ENCODE peak calls at places on chromosomes 6 and 20, in nine cellular contexts. One of them, this sample, is unnamed.

GRCh38 chr6:77440206-77440976 is 22.9 kb downstream of the HTR1B start:
- DNase-seq in GM20000: no peak
- DNase-seq in nephron progenitor cell: no peak
- DNase-seq in activated T-helper 9 cell treated with anti-CD3 and anti-CD28 coated beads, Interleukin-2, amount 50 U/mL, for 16 hours: no peak
- DNase-seq in mammary epithelial cell: no peak
- DNase-seq in astrocyte of the hippocampus: no peak
- DNase-seq in dorsolateral prefrontal cortex: no peak
- DNase-seq in activated gamma-delta T cell treated with Interleukin-2 at 50 U/mL for 16 hours: no peak
- DNase-seq in AG09309: no peak
- DNase-seq in this sample: no peak

GRCh38 chr6:10613077-10613476 is 81.3 kb downstream of the C6orf52 start:
- DNase-seq in mammary epithelial cell: no peak
- DNase-seq in nephron progenitor cell: no peak
- DNase-seq in activated gamma-delta T cell treated with Interleukin-2 at 50 U/mL for 16 hours: no peak
- DNase-seq in dorsolateral prefrontal cortex: no peak
- DNase-seq in astrocyte of the hippocampus: peak
- DNase-seq in GM20000: no peak
- DNase-seq in AG09309: no peak
- DNase-seq in activated T-helper 9 cell treated with anti-CD3 and anti-CD28 coated beads, Interleukin-2, amount 50 U/mL, for 16 hours: no peak
- DNase-seq in this sample: no peak

GRCh38 chr6:1781152-1781848 is 171.6 kb downstream of the FOXC1 start:
- DNase-seq in nephron progenitor cell: no peak
- DNase-seq in AG09309: no peak
- DNase-seq in astrocyte of the hippocampus: no peak
- DNase-seq in activated gamma-delta T cell treated with Interleukin-2 at 50 U/mL for 16 hours: no peak
- DNase-seq in activated T-helper 9 cell treated with anti-CD3 and anti-CD28 coated beads, Interleukin-2, amount 50 U/mL, for 16 hours: no peak
- DNase-seq in GM20000: no peak
- DNase-seq in mammary epithelial cell: no peak
- DNase-seq in dorsolateral prefrontal cortex: no peak
- DNase-seq in this sample: no peak

GRCh38 chr6:21840428-21840827 is 246.9 kb downstream of the SOX4 start:
- DNase-seq in activated gamma-delta T cell treated with Interleukin-2 at 50 U/mL for 16 hours: no peak
- DNase-seq in nephron progenitor cell: no peak
- DNase-seq in astrocyte of the hippocampus: no peak
- DNase-seq in dorsolateral prefrontal cortex: no peak
- DNase-seq in mammary epithelial cell: peak
- DNase-seq in GM20000: no peak
- DNase-seq in AG09309: no peak
- DNase-seq in activated T-helper 9 cell treated with anti-CD3 and anti-CD28 coated beads, Interleukin-2, amount 50 U/mL, for 16 hours: no peak
- DNase-seq in this sample: no peak

GRCh38 chr20:19074828-19075516 is 137.5 kb upstream of the SLC24A3 start:
- DNase-seq in GM20000: peak
- DNase-seq in activated T-helper 9 cell treated with anti-CD3 and anti-CD28 coated beads, Interleukin-2, amount 50 U/mL, for 16 hours: no peak
- DNase-seq in activated gamma-delta T cell treated with Interleukin-2 at 50 U/mL for 16 hours: peak
- DNase-seq in AG09309: no peak
- DNase-seq in nephron progenitor cell: no peak
- DNase-seq in dorsolateral prefrontal cortex: no peak
- DNase-seq in astrocyte of the hippocampus: no peak
- DNase-seq in mammary epithelial cell: no peak
- DNase-seq in this sample: peak

GRCh38 chr6:19691465-19692167 is 145.6 kb upstream of the ID4 start:
- DNase-seq in mammary epithelial cell: no peak
- DNase-seq in astrocyte of the hippocampus: peak
- DNase-seq in dorsolateral prefrontal cortex: peak
- DNase-seq in activated gamma-delta T cell treated with Interleukin-2 at 50 U/mL for 16 hours: no peak
- DNase-seq in activated T-helper 9 cell treated with anti-CD3 and anti-CD28 coated beads, Interleukin-2, amount 50 U/mL, for 16 hours: no peak
- DNase-seq in nephron progenitor cell: peak
- DNase-seq in GM20000: no peak
- DNase-seq in AG09309: no peak
- DNase-seq in this sample: no peak

GRCh38 chr6:155676346-155676745 is 220.7 kb upstream of the NOX3 start:
- DNase-seq in GM20000: no peak
- DNase-seq in activated gamma-delta T cell treated with Interleukin-2 at 50 U/mL for 16 hours: no peak
- DNase-seq in activated T-helper 9 cell treated with anti-CD3 and anti-CD28 coated beads, Interleukin-2, amount 50 U/mL, for 16 hours: no peak
- DNase-seq in nephron progenitor cell: no peak
- DNase-seq in mammary epithelial cell: no peak
- DNase-seq in astrocyte of the hippocampus: no peak
- DNase-seq in dorsolateral prefrontal cortex: no peak
- DNase-seq in AG09309: no peak
- DNase-seq in this sample: no peak

GRCh38 chr6:64955435-64955848 is 751.6 kb downstream of the EYS start:
- DNase-seq in nephron progenitor cell: no peak
- DNase-seq in astrocyte of the hippocampus: no peak
- DNase-seq in dorsolateral prefrontal cortex: no peak
- DNase-seq in activated T-helper 9 cell treated with anti-CD3 and anti-CD28 coated beads, Interleukin-2, amount 50 U/mL, for 16 hours: no peak
- DNase-seq in AG09309: no peak
- DNase-seq in activated gamma-delta T cell treated with Interleukin-2 at 50 U/mL for 16 hours: no peak
- DNase-seq in GM20000: no peak
- DNase-seq in mammary epithelial cell: no peak
- DNase-seq in this sample: no peak

GRCh38 chr6:142322504-142323198 is 20.8 kb downstream of the ADGRG6 start:
- DNase-seq in activated gamma-delta T cell treated with Interleukin-2 at 50 U/mL for 16 hours: no peak
- DNase-seq in nephron progenitor cell: no peak
- DNase-seq in activated T-helper 9 cell treated with anti-CD3 and anti-CD28 coated beads, Interleukin-2, amount 50 U/mL, for 16 hours: no peak
- DNase-seq in AG09309: no peak
- DNase-seq in dorsolateral prefrontal cortex: no peak
- DNase-seq in astrocyte of the hippocampus: no peak
- DNase-seq in mammary epithelial cell: no peak
- DNase-seq in GM20000: no peak
- DNase-seq in this sample: no peak

This sample was measured in CD4-positive, CD25-positive, alpha-beta regulatory T cell.